ENCODE peak calls at places on chromosomes 1 and 21, in ten cellular contexts. One of them, this sample, is unnamed.

GRCh38 chr21:36207577-36208320 is 51.1 kb downstream of the DOP1B start:
- DNase-seq in neural progenitor cell: no peak
- DNase-seq in fibroblast of lung: no peak
- DNase-seq in A673: no peak
- DNase-seq in PC-9: peak
- DNase-seq in K562: no peak
- DNase-seq in mammary epithelial cell: peak
- DNase-seq in astrocyte: peak
- DNase-seq in hepatocyte: no peak
- DNase-seq in GM12878: no peak
- DNase-seq in this sample: no peak

GRCh38 chr1:200971955-200972711 is 51.4 kb downstream of the KIF21B start:
- DNase-seq in astrocyte: no peak
- DNase-seq in GM12878: no peak
- DNase-seq in hepatocyte: peak
- DNase-seq in K562: peak
- DNase-seq in PC-9: peak
- DNase-seq in neural progenitor cell: peak
- DNase-seq in fibroblast of lung: peak
- DNase-seq in A673: peak
- DNase-seq in mammary epithelial cell: peak
- DNase-seq in this sample: peak

GRCh38 chr1:17149771-17150170 is 30.5 kb upstream of the PADI2 start:
- DNase-seq in GM12878: no peak
- DNase-seq in hepatocyte: no peak
- DNase-seq in A673: no peak
- DNase-seq in astrocyte: no peak
- DNase-seq in K562: no peak
- DNase-seq in mammary epithelial cell: no peak
- DNase-seq in neural progenitor cell: no peak
- DNase-seq in PC-9: no peak
- DNase-seq in fibroblast of lung: no peak
- DNase-seq in this sample: no peak

GRCh38 chr1:45543599-45544417 is 6.8 kb upstream of the AKR1A1 start:
- DNase-seq in astrocyte: no peak
- DNase-seq in mammary epithelial cell: no peak
- DNase-seq in neural progenitor cell: no peak
- DNase-seq in PC-9: no peak
- DNase-seq in fibroblast of lung: no peak
- DNase-seq in A673: no peak
- DNase-seq in GM12878: peak
- DNase-seq in hepatocyte: peak
- DNase-seq in K562: no peak
- DNase-seq in this sample: peak

GRCh38 chr1:29912413-29912812 is 676.1 kb downstream of the PTPRU start:
- DNase-seq in A673: peak
- DNase-seq in neural progenitor cell: no peak
- DNase-seq in astrocyte: peak
- DNase-seq in GM12878: no peak
- DNase-seq in PC-9: peak
- DNase-seq in mammary epithelial cell: peak
- DNase-seq in K562: no peak
- DNase-seq in fibroblast of lung: peak
- DNase-seq in hepatocyte: peak
- DNase-seq in this sample: no peak

GRCh38 chr1:245166471-245166885 is 11.7 kb downstream of the KIF26B start:
- DNase-seq in K562: no peak
- DNase-seq in astrocyte: no peak
- DNase-seq in PC-9: no peak
- DNase-seq in fibroblast of lung: peak
- DNase-seq in neural progenitor cell: no peak
- DNase-seq in mammary epithelial cell: no peak
- DNase-seq in A673: peak
- DNase-seq in GM12878: no peak
- DNase-seq in hepatocyte: peak
- DNase-seq in this sample: no peak

GRCh38 chr21:44765231-44766013 is 36.2 kb downstream of the UBE2G2 start:
- DNase-seq in PC-9: peak
- DNase-seq in fibroblast of lung: no peak
- DNase-seq in astrocyte: no peak
- DNase-seq in K562: peak
- DNase-seq in GM12878: no peak
- DNase-seq in A673: no peak
- DNase-seq in mammary epithelial cell: peak
- DNase-seq in hepatocyte: no peak
- DNase-seq in neural progenitor cell: no peak
- DNase-seq in this sample: peak

GRCh38 chr1:232468249-232468648 is 161.7 kb downstream of the SIPA1L2 start:
- DNase-seq in astrocyte: no peak
- DNase-seq in A673: no peak
- DNase-seq in neural progenitor cell: no peak
- DNase-seq in fibroblast of lung: no peak
- DNase-seq in GM12878: no peak
- DNase-seq in K562: no peak
- DNase-seq in mammary epithelial cell: no peak
- DNase-seq in hepatocyte: no peak
- DNase-seq in PC-9: no peak
- DNase-seq in this sample: no peak

DNA sequence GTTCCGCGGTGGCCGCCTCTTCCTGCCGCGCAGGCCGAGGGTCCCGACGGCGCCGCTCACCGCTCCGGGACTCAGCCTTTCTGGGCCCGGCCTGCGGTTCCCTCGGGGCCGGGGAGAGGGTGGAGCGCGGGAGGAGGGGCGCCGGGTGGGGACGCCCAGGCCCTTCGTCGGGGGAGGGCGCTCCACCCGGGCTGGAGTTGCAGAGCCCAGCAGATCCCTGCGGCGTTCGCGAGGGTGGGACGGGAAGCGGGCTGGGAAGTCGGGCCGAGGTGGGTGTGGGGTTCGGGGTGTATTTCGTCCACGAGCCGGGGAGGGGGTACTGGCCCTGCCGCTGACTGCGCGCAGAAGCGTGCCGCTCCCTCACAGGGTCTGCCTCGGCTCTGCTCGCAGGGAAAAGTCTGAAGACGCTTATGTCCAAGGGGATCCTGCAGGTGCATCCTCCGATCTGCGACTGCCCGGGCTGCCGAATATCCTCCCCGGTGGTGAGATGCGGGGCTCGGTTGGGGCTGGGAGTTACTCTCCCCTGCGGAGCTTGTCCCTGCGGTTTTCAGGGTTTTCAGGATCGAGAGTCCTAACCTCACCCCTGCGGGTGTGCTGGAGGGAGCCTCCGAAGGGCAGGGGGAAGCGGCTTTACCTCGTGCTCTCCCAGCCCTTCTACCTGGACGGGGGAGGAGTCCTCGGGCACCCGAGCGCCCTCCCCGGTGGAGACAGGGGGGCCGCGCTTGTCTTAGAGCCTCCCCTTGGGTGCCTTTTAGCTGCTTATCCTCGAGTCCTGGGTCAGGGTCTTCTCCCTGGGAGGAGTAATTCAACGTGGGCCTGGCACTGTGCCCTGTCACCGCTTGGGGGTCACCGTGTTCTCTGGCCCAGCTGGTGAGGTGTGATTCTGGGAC is 2.1 kb downstream of the SAMD11 start:
- DNase-seq in A673: peak
- DNase-seq in mammary epithelial cell: no peak
- DNase-seq in hepatocyte: peak
- DNase-seq in astrocyte: peak
- DNase-seq in K562: peak
- DNase-seq in neural progenitor cell: peak
- DNase-seq in fibroblast of lung: peak
- DNase-seq in PC-9: no peak
- DNase-seq in GM12878: no peak
- DNase-seq in this sample: no peak
- TF ChIP-seq CTCF in A673: peak
- TF ChIP-seq CTCF in mammary epithelial cell: no peak
- TF ChIP-seq CTCF in hepatocyte: no peak
- TF ChIP-seq CTCF in astrocyte: no peak
- TF ChIP-seq CTCF in K562: no peak
- TF ChIP-seq CTCF in neural progenitor cell: peak
- TF ChIP-seq CTCF in fibroblast of lung: no peak
- TF ChIP-seq CTCF in PC-9: no peak
- TF ChIP-seq CTCF in GM12878: no peak
- TF ChIP-seq CTCF in this sample: no peak

DNA sequence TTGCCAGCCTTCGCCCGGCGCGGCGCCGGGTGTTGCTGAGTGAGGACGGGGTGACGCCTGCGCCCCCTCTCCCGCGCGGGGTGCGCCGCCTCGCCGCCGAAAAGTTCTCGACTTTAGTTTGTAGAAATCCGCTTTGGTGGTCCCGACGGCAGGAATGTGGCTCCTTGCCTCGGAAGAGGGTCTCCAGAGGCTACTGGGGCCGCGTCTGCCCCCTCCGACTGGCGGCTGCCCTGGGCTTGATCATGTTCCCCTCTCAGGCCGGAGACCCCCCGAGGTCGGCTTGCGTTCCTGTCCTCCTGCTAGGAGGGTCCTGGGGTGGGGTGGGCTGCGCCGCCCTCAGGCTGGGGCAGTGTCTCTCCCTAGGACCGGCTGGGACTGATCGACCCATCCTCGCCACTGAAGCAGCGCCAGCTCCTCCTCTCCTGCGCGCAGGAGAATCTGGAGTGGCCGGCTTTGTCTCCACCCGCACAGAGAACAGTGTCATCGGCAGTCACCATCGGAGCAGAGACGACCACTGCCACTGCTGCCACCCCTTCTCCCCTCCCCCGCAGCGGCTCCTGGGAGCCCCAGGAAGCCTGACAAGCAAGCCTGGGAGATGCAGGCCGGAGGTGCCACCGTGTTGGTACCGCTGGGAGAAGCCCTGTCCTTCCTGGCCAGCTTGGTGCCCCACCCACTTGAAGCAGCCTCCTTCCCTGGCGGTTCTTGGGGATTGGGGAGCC is 554 bp upstream of the SLC30A2 start:
- DNase-seq in hepatocyte: no peak
- DNase-seq in A673: no peak
- DNase-seq in astrocyte: no peak
- DNase-seq in PC-9: no peak
- DNase-seq in neural progenitor cell: peak
- DNase-seq in mammary epithelial cell: peak
- DNase-seq in fibroblast of lung: no peak
- DNase-seq in K562: no peak
- DNase-seq in GM12878: no peak
- DNase-seq in this sample: no peak
- TF ChIP-seq EZH2 in hepatocyte: no peak
- TF ChIP-seq EZH2 in A673: no peak
- TF ChIP-seq EZH2 in astrocyte: peak
- TF ChIP-seq EZH2 in PC-9: no peak
- TF ChIP-seq EZH2 in neural progenitor cell: peak
- TF ChIP-seq EZH2 in mammary epithelial cell: peak
- TF ChIP-seq EZH2 in fibroblast of lung: peak
- TF ChIP-seq EZH2 in K562: no peak
- TF ChIP-seq EZH2 in GM12878: no peak
- TF ChIP-seq EZH2 in this sample: no peak

GRCh38 chr1:234970731-234971476 is 157.7 kb downstream of the TOMM20 start:
- DNase-seq in PC-9: no peak
- DNase-seq in A673: no peak
- DNase-seq in hepatocyte: peak
- DNase-seq in K562: no peak
- DNase-seq in GM12878: no peak
- DNase-seq in neural progenitor cell: peak
- DNase-seq in mammary epithelial cell: peak
- DNase-seq in astrocyte: peak
- DNase-seq in fibroblast of lung: peak
- DNase-seq in this sample: no peak

GRCh38 chr1:234971586-234972297 is 156.9 kb downstream of the TOMM20 start:
- DNase-seq in astrocyte: no peak
- DNase-seq in neural progenitor cell: no peak
- DNase-seq in fibroblast of lung: no peak
- DNase-seq in PC-9: no peak
- DNase-seq in mammary epithelial cell: no peak
- DNase-seq in K562: no peak
- DNase-seq in GM12878: peak
- DNase-seq in A673: no peak
- DNase-seq in hepatocyte: peak
- DNase-seq in this sample: no peak

GRCh38 chr1:234969630-234970370 is 158.8 kb downstream of the TOMM20 start:
- DNase-seq in astrocyte: no peak
- DNase-seq in neural progenitor cell: peak
- DNase-seq in hepatocyte: peak
- DNase-seq in K562: no peak
- DNase-seq in mammary epithelial cell: peak
- DNase-seq in fibroblast of lung: peak
- DNase-seq in GM12878: no peak
- DNase-seq in A673: peak
- DNase-seq in PC-9: no peak
- DNase-seq in this sample: no peak

GRCh38 chr1:234969011-234969441 is 159.6 kb downstream of the TOMM20 start:
- DNase-seq in neural progenitor cell: peak
- DNase-seq in PC-9: no peak
- DNase-seq in K562: no peak
- DNase-seq in hepatocyte: no peak
- DNase-seq in fibroblast of lung: no peak
- DNase-seq in astrocyte: no peak
- DNase-seq in mammary epithelial cell: no peak
- DNase-seq in GM12878: no peak
- DNase-seq in A673: no peak
- DNase-seq in this sample: no peak

DNA sequence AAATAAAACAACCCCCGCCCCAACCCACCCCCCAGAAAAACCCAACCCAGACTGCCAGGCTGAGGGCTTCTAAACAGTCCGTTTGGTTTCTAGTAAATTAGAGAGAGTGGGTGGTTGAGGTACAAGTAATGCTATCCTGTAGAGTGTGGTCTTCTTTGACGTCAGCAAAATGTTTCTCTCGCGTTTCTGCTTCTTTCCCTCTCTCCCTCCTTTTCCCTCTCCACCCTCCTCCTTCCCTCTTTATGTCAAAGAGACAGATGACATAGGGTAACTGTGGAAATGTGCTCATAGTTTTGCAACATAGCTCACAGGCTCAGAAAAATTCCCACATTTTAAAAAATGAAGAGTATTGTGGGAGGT is 158.3 kb downstream of the TOMM20 start:
- DNase-seq in neural progenitor cell: no peak
- DNase-seq in K562: no peak
- DNase-seq in mammary epithelial cell: peak
- DNase-seq in A673: no peak
- DNase-seq in fibroblast of lung: peak
- DNase-seq in hepatocyte: peak
- DNase-seq in astrocyte: peak
- DNase-seq in PC-9: no peak
- DNase-seq in GM12878: no peak
- DNase-seq in this sample: no peak
- H3K4me3 ChIP-seq in neural progenitor cell: no peak
- H3K4me3 ChIP-seq in K562: no peak
- H3K4me3 ChIP-seq in mammary epithelial cell: no peak
- H3K4me3 ChIP-seq in A673: no peak
- H3K4me3 ChIP-seq in fibroblast of lung: no peak
- H3K4me3 ChIP-seq in hepatocyte: no peak
- H3K4me3 ChIP-seq in astrocyte: no peak
- H3K4me3 ChIP-seq in PC-9: no peak
- H3K4me3 ChIP-seq in GM12878: no peak
- H3K4me3 ChIP-seq in this sample: no peak

GRCh38 chr1:209672705-209673630 is 2.2 kb upstream of the G0S2 start:
- DNase-seq in astrocyte: no peak
- DNase-seq in mammary epithelial cell: peak
- DNase-seq in hepatocyte: no peak
- DNase-seq in GM12878: peak
- DNase-seq in fibroblast of lung: peak
- DNase-seq in K562: no peak
- DNase-seq in A673: no peak
- DNase-seq in PC-9: no peak
- DNase-seq in neural progenitor cell: no peak
- DNase-seq in this sample: peak

GRCh38 chr1:209675567-209676154 is 449 bp downstream of the G0S2 start:
- DNase-seq in GM12878: no peak
- DNase-seq in fibroblast of lung: peak
- DNase-seq in hepatocyte: peak
- DNase-seq in PC-9: peak
- DNase-seq in neural progenitor cell: peak
- DNase-seq in astrocyte: peak
- DNase-seq in A673: no peak
- DNase-seq in mammary epithelial cell: no peak
- DNase-seq in K562: no peak
- DNase-seq in this sample: no peak

GRCh38 chr1:209673631-209674417 is 1.4 kb upstream of the G0S2 start:
- DNase-seq in hepatocyte: no peak
- DNase-seq in GM12878: no peak
- DNase-seq in neural progenitor cell: no peak
- DNase-seq in astrocyte: no peak
- DNase-seq in mammary epithelial cell: no peak
- DNase-seq in fibroblast of lung: peak
- DNase-seq in K562: no peak
- DNase-seq in PC-9: no peak
- DNase-seq in A673: no peak
- DNase-seq in this sample: no peak

GRCh38 chr1:209678981-209679539 is 3.8 kb downstream of the G0S2 start:
- DNase-seq in hepatocyte: no peak
- DNase-seq in K562: no peak
- DNase-seq in PC-9: no peak
- DNase-seq in GM12878: no peak
- DNase-seq in fibroblast of lung: no peak
- DNase-seq in neural progenitor cell: no peak
- DNase-seq in mammary epithelial cell: no peak
- DNase-seq in A673: no peak
- DNase-seq in astrocyte: no peak
- DNase-seq in this sample: no peak

GRCh38 chr1:209674957-209675566 is at the start of gene G0S2:
- DNase-seq in neural progenitor cell: peak
- DNase-seq in A673: peak
- DNase-seq in PC-9: peak
- DNase-seq in GM12878: no peak
- DNase-seq in astrocyte: peak
- DNase-seq in mammary epithelial cell: no peak
- DNase-seq in K562: no peak
- DNase-seq in fibroblast of lung: peak
- DNase-seq in hepatocyte: peak
- DNase-seq in this sample: no peak
- TF ChIP-seq CTCF in neural progenitor cell: no peak
- TF ChIP-seq CTCF in A673: no peak
- TF ChIP-seq CTCF in PC-9: no peak
- TF ChIP-seq CTCF in GM12878: no peak
- TF ChIP-seq CTCF in astrocyte: no peak
- TF ChIP-seq CTCF in mammary epithelial cell: no peak
- TF ChIP-seq CTCF in K562: no peak
- TF ChIP-seq CTCF in fibroblast of lung: no peak
- TF ChIP-seq CTCF in hepatocyte: no peak
- TF ChIP-seq CTCF in this sample: no peak

This sample was measured in MM.1S.